ENCODE peak calls at places on chromosomes 13 and 19, in nine cellular contexts. One of them, this sample, is unnamed.

GRCh38 chr13:112614835-112615234 is 26.9 kb upstream of the TUBGCP3 start:
- DNase-seq in activated CD4-positive, CD25-positive, alpha-beta regulatory T cell treated with anti-CD3 and anti-CD28 coated beads, Interleukin-2, amount 50 U/mL, for 16 hours: no peak
- DNase-seq in SW480: no peak
- DNase-seq in cardiac fibroblast: no peak
- DNase-seq in A549: no peak
- DNase-seq in ovary: no peak
- DNase-seq in AG04450: no peak
- DNase-seq in DMS 273 treated with DMSO at 0.1 percent for 48 hours: no peak
- DNase-seq in GDM1: no peak
- DNase-seq in this sample: no peak

GRCh38 chr19:42436006-42436405 is 6.7 kb downstream of the CXCL17 start:
- DNase-seq in SW480: no peak
- DNase-seq in DMS 273 treated with DMSO at 0.1 percent for 48 hours: peak
- DNase-seq in A549: no peak
- DNase-seq in activated CD4-positive, CD25-positive, alpha-beta regulatory T cell treated with anti-CD3 and anti-CD28 coated beads, Interleukin-2, amount 50 U/mL, for 16 hours: no peak
- DNase-seq in GDM1: no peak
- DNase-seq in AG04450: no peak
- DNase-seq in cardiac fibroblast: peak
- DNase-seq in ovary: no peak
- DNase-seq in this sample: no peak

GRCh38 chr19:47545061-47545948 is 27.6 kb downstream of the ZNF541 start:
- DNase-seq in ovary: no peak
- DNase-seq in GDM1: no peak
- DNase-seq in SW480: no peak
- DNase-seq in DMS 273 treated with DMSO at 0.1 percent for 48 hours: no peak
- DNase-seq in cardiac fibroblast: no peak
- DNase-seq in activated CD4-positive, CD25-positive, alpha-beta regulatory T cell treated with anti-CD3 and anti-CD28 coated beads, Interleukin-2, amount 50 U/mL, for 16 hours: no peak
- DNase-seq in AG04450: no peak
- DNase-seq in A549: no peak
- DNase-seq in this sample: no peak

GRCh38 chr13:29703421-29703820 is 107.9 kb upstream of the SLC7A1 start:
- DNase-seq in A549: no peak
- DNase-seq in GDM1: no peak
- DNase-seq in ovary: no peak
- DNase-seq in SW480: no peak
- DNase-seq in cardiac fibroblast: no peak
- DNase-seq in AG04450: no peak
- DNase-seq in DMS 273 treated with DMSO at 0.1 percent for 48 hours: no peak
- DNase-seq in activated CD4-positive, CD25-positive, alpha-beta regulatory T cell treated with anti-CD3 and anti-CD28 coated beads, Interleukin-2, amount 50 U/mL, for 16 hours: no peak
- DNase-seq in this sample: no peak

GRCh38 chr19:40718774-40719391 is 2.0 kb downstream of the ITPKC start:
- DNase-seq in GDM1: no peak
- DNase-seq in cardiac fibroblast: peak
- DNase-seq in AG04450: no peak
- DNase-seq in DMS 273 treated with DMSO at 0.1 percent for 48 hours: no peak
- DNase-seq in SW480: peak
- DNase-seq in activated CD4-positive, CD25-positive, alpha-beta regulatory T cell treated with anti-CD3 and anti-CD28 coated beads, Interleukin-2, amount 50 U/mL, for 16 hours: no peak
- DNase-seq in A549: peak
- DNase-seq in ovary: peak
- DNase-seq in this sample: no peak

GRCh38 chr13:39682788-39683187 is 27.3 kb downstream of the COG6 start:
- DNase-seq in DMS 273 treated with DMSO at 0.1 percent for 48 hours: no peak
- DNase-seq in activated CD4-positive, CD25-positive, alpha-beta regulatory T cell treated with anti-CD3 and anti-CD28 coated beads, Interleukin-2, amount 50 U/mL, for 16 hours: no peak
- DNase-seq in AG04450: no peak
- DNase-seq in ovary: no peak
- DNase-seq in SW480: no peak
- DNase-seq in GDM1: no peak
- DNase-seq in cardiac fibroblast: no peak
- DNase-seq in A549: no peak
- DNase-seq in this sample: no peak

GRCh38 chr13:43805681-43806128 is 18.9 kb upstream of the ENOX1 start:
- DNase-seq in activated CD4-positive, CD25-positive, alpha-beta regulatory T cell treated with anti-CD3 and anti-CD28 coated beads, Interleukin-2, amount 50 U/mL, for 16 hours: no peak
- DNase-seq in A549: peak
- DNase-seq in SW480: no peak
- DNase-seq in DMS 273 treated with DMSO at 0.1 percent for 48 hours: no peak
- DNase-seq in ovary: no peak
- DNase-seq in GDM1: no peak
- DNase-seq in cardiac fibroblast: peak
- DNase-seq in AG04450: no peak
- DNase-seq in this sample: no peak

GRCh38 chr19:33047422-33047821 is 17.3 kb downstream of the RHPN2 start:
- DNase-seq in ovary: no peak
- DNase-seq in GDM1: no peak
- DNase-seq in AG04450: no peak
- DNase-seq in DMS 273 treated with DMSO at 0.1 percent for 48 hours: no peak
- DNase-seq in SW480: peak
- DNase-seq in cardiac fibroblast: no peak
- DNase-seq in A549: no peak
- DNase-seq in activated CD4-positive, CD25-positive, alpha-beta regulatory T cell treated with anti-CD3 and anti-CD28 coated beads, Interleukin-2, amount 50 U/mL, for 16 hours: no peak
- DNase-seq in this sample: no peak

GRCh38 chr13:85896516-85897450 is 97.6 kb upstream of the SLITRK6 start:
- DNase-seq in ovary: no peak
- DNase-seq in SW480: no peak
- DNase-seq in A549: no peak
- DNase-seq in cardiac fibroblast: no peak
- DNase-seq in DMS 273 treated with DMSO at 0.1 percent for 48 hours: no peak
- DNase-seq in GDM1: no peak
- DNase-seq in AG04450: no peak
- DNase-seq in activated CD4-positive, CD25-positive, alpha-beta regulatory T cell treated with anti-CD3 and anti-CD28 coated beads, Interleukin-2, amount 50 U/mL, for 16 hours: no peak
- DNase-seq in this sample: no peak